ENCODE peak calls at places on chromosomes 3 and 15, in six cellular contexts. B is mesendoderm, M is pancreas, D is thoracic aorta, P is breast epithelium, G is A549. Q is an unnamed sample. For H3K4me1, the result is how much of the 10 kb centered on the place peaks cover.

GRCh38 chr3:9213019-9213646 is 36.3 kb downstream of the SRGAP3 start:
- DNase-seq in B (no peak), M (no peak), D (no peak), P (no peak), G (no peak), Q (no peak)

GRCh38 chr15:99738047-99738847 is 5.0 kb upstream of the LYSMD4 start:
- DNase-seq in B (no peak), M (no peak), D (no peak), P (no peak), G (no peak), Q (no peak)

GRCh38 chr3:13415236-13416001 is 4.7 kb downstream of the NUP210 start:
- DNase-seq in B (no peak), M (no peak), D (no peak), P (no peak), G (no peak), Q (no peak)

GRCh38 chr3:185131602-185132256 is 21.1 kb downstream of the C3orf70 start:
- DNase-seq in B (no peak), M (no peak), D (no peak), P (no peak), G (no peak), Q (no peak)

GRCh38 chr3:171936231-171936841 is 93.2 kb downstream of the TMEM212 start:
- DNase-seq in B (peak), M (no peak), D (no peak), P (no peak), G (peak), Q (no peak)

GRCh38 chr3:184306573-184306972 is 7.5 kb downstream of the PSMD2 start:
- DNase-seq in B (no peak), M (no peak), D (no peak), P (no peak), G (no peak), Q (no peak)

GRCh38 chr3:143307613-143308183 is 188.1 kb downstream of the CHST2 start:
- DNase-seq in B (peak), M (no peak), D (no peak), P (no peak), G (peak), Q (no peak)

GRCh38 chr3:51538459-51539290 is at the start of gene RAD54L2:
- DNase-seq in B (peak), M (peak), D (peak), P (peak), G (peak), Q (peak)

GRCh38 chr3:54817628-54818027 is 110.2 kb downstream of the LRTM1 start:
- DNase-seq in B (no peak), M (no peak), D (no peak), P (no peak), G (no peak), Q (no peak)

GRCh38 chr3:133992385-133992784 is 37.3 kb downstream of the SLCO2A1 start:
- DNase-seq in B (peak), M (no peak), D (no peak), P (no peak), G (no peak), Q (no peak)

GRCh38 chr15:71191296-71191695 is 76.0 kb downstream of the THSD4 start:
- DNase-seq in B (no peak), M (no peak), D (no peak), P (no peak), G (no peak), Q (no peak)

GRCh38 chr3:187136936-187137335 is 2.4 kb downstream of the RPL39L start:
- DNase-seq in B (no peak), M (no peak), D (no peak), P (no peak), G (no peak), Q (no peak)

GRCh38 chr15:47870956-47871625 is 153.8 kb downstream of the SEMA6D start:
- DNase-seq in B (peak), M (no peak), D (no peak), P (no peak), G (no peak), Q (no peak)

GRCh38 chr15:38996111-38996541 is 431.5 kb upstream of the RASGRP1 start:
- DNase-seq in B (no peak), M (no peak), D (no peak), P (no peak), G (no peak), Q (no peak)

GRCh38 chr15:23954931-23955330 is 267.8 kb upstream of the NDN start:
- DNase-seq in B (no peak), M (no peak), D (no peak), P (no peak), G (no peak), Q (no peak)

GRCh38 chr3:49872801-49873281 is 3.1 kb upstream of the CAMKV start:
- DNase-seq in B (peak), M (no peak), D (no peak), P (no peak), G (no peak), Q (no peak)

GRCh38 chr15:74829500-74829899 is 3.1 kb downstream of the CPLX3 start:
- DNase-seq in B (no peak), M (no peak), D (no peak), P (no peak), G (no peak), Q (no peak)

GRCh38 chr15:27535445-27536129 is 563.5 kb downstream of the OCA2 start:
- DNase-seq in B (peak), M (no peak), D (no peak), P (no peak), G (no peak), Q (no peak)

GRCh38 chr15:90344632-90345031 is 7.5 kb upstream of the ZNF774 start:
- DNase-seq in B (no peak), M (no peak), D (no peak), P (no peak), G (no peak), Q (no peak)

GRCh38 chr3:119296723-119297122 is 2.5 kb downstream of the ARHGAP31 start:
- DNase-seq in B (no peak), M (no peak), D (no peak), P (no peak), G (no peak), Q (no peak)

GRCh38 chr3:127634653-127635052 is 5.7 kb downstream of the PODXL2 start:
- DNase-seq in B (no peak), M (no peak), D (no peak), P (no peak), G (no peak), Q (no peak)

GRCh38 chr15:101045236-101045646 is 126.1 kb downstream of the LRRK1 start:
- DNase-seq in B (no peak), M (no peak), D (no peak), P (no peak), G (no peak), Q (no peak)

GRCh38 chr15:79950247-79950646 is 20.7 kb downstream of the BCL2A1 start:
- DNase-seq in B (no peak), M (no peak), D (no peak), P (no peak), G (no peak), Q (no peak)
- H3K4me1 ChIP-seq in B (under half), M (under half), D (under half), P (under half), G (under half), Q (under half)

GRCh38 chr15:63198315-63198714 is 8.9 kb downstream of the RAB8B start:
- DNase-seq in B (peak), M (no peak), D (no peak), P (no peak), G (no peak), Q (no peak)

GRCh38 chr15:63200464-63201242 is 11.2 kb downstream of the RAB8B start:
- DNase-seq in B (no peak), M (no peak), D (no peak), P (no peak), G (no peak), Q (no peak)

GRCh38 chr15:63196846-63197245 is 7.4 kb downstream of the RAB8B start:
- DNase-seq in B (no peak), M (no peak), D (no peak), P (no peak), G (no peak), Q (no peak)

GRCh38 chr15:63197626-63198025 is 8.2 kb downstream of the RAB8B start:
- DNase-seq in B (no peak), M (no peak), D (no peak), P (no peak), G (no peak), Q (no peak)

DNA sequence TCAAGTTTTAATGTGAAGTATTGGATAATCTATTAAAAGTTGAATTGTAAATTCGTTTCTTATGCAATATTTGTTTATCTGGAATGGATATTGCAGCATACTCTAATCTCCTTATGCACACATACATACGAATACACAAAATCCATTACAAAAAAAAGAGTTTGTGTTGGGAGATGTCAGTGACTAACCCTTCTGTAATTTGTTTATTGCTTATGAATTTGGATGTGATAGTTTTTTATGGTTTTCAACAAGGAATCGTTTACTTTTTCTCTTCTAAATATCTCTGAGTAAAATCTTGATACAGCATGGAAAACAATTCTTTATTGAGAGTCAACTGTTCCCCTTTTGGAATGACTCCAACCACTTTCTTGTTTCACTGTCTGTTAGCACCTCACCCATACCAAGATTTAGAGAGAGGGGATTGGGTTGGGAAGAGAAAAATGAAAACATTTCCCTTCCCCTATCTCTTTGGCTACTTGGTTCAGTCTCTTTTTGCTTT is 9.4 kb downstream of the RAB8B start:
- DNase-seq in B (no peak), M (no peak), D (no peak), P (no peak), G (no peak), Q (no peak)
- H3K4me3 ChIP-seq in B (no peak), M (no peak), D (no peak), P (no peak), G (no peak), Q (no peak)

GRCh38 chr15:51375966-51376640 is 34.6 kb downstream of the GLDN start:
- DNase-seq in B (no peak), M (no peak), D (no peak), P (no peak), G (no peak), Q (no peak)

GRCh38 chr15:51369451-51369761 is 28.0 kb downstream of the GLDN start:
- DNase-seq in B (no peak), M (no peak), D (no peak), P (no peak), G (no peak), Q (no peak)

GRCh38 chr15:51371271-51371670 is 29.8 kb downstream of the GLDN start:
- DNase-seq in B (no peak), M (no peak), D (no peak), P (no peak), G (no peak), Q (no peak)

GRCh38 chr15:51377038-51377761 is 35.7 kb downstream of the GLDN start:
- DNase-seq in B (no peak), M (no peak), D (no peak), P (no peak), G (no peak), Q (no peak)

DNA sequence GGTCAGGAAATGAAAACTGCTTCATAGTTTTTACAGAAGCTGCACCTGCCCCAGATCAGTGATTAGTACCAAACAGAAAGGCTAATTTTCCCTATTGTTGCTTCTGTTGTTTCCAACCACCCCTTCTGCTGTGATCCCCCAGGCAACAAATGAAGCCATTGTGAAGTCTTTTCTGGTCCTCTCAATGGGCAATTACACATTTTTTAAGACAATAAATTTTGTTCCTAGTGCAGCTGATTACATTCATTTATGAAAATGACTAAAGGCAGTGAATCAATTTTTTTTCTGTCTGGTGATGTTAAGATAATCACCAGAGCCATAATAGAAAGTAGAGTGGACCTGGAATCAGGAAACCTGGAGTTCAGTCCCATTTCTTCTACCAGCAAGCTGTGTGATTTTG is 32.7 kb downstream of the GLDN start:
- DNase-seq in B (no peak), M (no peak), D (no peak), P (no peak), G (no peak), Q (no peak)
- H3K27ac ChIP-seq in B (no peak), M (no peak), D (no peak), P (no peak), G (no peak), Q (no peak)

DNA sequence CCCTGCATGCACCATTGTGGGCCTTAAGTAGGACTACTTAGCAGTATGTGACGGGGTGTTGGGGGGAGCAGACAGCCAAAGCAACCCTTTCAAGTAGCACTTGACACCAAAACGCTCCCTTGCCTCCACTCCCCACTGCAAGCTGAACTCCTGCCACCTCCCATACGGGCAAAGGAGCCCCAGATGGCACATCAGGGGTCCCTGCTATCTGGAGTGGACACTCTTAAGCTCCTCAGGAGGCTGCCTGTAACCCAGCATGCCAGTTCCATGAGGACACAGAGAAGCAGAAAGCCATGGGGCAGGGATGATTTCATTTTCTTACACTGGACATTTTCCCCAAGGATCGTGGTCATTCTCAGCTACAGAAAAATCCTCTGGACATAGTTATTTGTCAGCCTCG is 98.9 kb upstream of the HACD2 start:
- DNase-seq in B (no peak), M (no peak), D (no peak), P (no peak), G (no peak), Q (no peak)
- H3K4me1 ChIP-seq in B (under half), M (under half), D (half or more), P (under half), G (under half), Q (under half)

GRCh38 chr15:32671339-32672325 is 30.1 kb downstream of the SCG5 start:
- DNase-seq in B (no peak), M (no peak), D (no peak), P (no peak), G (no peak), Q (no peak)
- H3K4me3 ChIP-seq in B (no peak), M (no peak), D (no peak), P (no peak), G (no peak), Q (no peak)

GRCh38 chr3:149703474-149703873 is 45.6 kb upstream of the WWTR1 start:
- DNase-seq in B (no peak), M (no peak), D (no peak), P (no peak), G (no peak), Q (no peak)

GRCh38 chr3:149702691-149703426 is 45.0 kb upstream of the WWTR1 start:
- DNase-seq in B (no peak), M (no peak), D (no peak), P (no peak), G (no peak), Q (no peak)

GRCh38 chr3:149705416-149705815 is 46.9 kb downstream of the COMMD2 start:
- DNase-seq in B (no peak), M (no peak), D (no peak), P (no peak), G (no peak), Q (no peak)

GRCh38 chr3:149701977-149702350 is 44.1 kb upstream of the WWTR1 start:
- DNase-seq in B (no peak), M (no peak), D (no peak), P (no peak), G (no peak), Q (no peak)

DNA sequence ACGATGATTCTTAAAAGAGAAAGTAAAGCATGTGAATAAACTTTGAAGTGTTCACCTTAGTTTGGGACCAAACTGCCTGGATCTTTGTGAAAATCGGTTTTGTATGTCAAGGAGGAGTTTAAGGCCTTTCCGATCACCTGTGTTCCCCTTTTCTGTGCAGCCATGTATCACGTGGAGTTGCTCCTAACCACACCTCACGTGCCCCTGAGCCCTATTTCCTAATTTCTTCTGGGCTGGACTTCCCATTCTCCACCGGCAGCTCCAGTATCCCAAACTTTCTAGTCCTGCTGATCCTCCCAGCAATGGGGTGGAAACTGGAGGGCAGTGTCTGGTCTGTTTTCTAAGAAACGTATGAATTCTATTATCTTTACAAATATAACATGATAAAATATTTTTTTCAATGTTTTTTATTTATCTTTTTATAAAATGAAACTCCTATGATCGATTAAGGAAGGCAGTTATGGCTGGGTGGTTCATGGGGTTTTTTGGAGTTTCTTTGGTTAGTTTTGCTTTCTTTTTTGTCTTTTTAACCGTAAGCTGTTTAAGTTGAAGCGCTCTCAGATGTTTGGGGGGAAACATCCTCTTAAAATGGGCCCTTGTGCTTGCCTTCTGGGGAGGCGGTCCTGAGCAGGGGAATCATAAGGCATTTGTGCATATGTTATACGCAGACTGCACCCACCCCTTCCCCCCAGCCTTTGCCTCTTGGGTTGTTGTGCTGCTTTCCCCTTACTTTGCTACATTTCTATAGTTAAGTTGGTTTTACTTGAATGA is 43.6 kb upstream of the WWTR1 start:
- DNase-seq in B (no peak), M (no peak), D (no peak), P (no peak), G (no peak), Q (no peak)
- H3K27ac ChIP-seq in B (no peak), M (no peak), D (no peak), P (no peak), G (no peak), Q (no peak)